ENCODE peak calls at places on chromosomes 13 and 19, in eight cellular contexts. One of them, this sample, is unnamed. For H3K4me1, the result is how much of the 10 kb centered on the place peaks cover.

GRCh38 chr19:34230833-34231232 is 23.5 kb upstream of the GARRE1 start:
- DNase-seq in PC-9: no peak
- DNase-seq in cardiac muscle cell: no peak
- DNase-seq in A549: no peak
- DNase-seq in heart right ventricle: no peak
- DNase-seq in astrocyte: no peak
- DNase-seq in CD8-positive, alpha-beta T cell: no peak
- DNase-seq in GM23338: no peak
- DNase-seq in this sample: no peak

GRCh38 chr19:28961772-28962500 is 251.0 kb downstream of the UQCRFS1 start:
- DNase-seq in PC-9: no peak
- DNase-seq in cardiac muscle cell: peak
- DNase-seq in A549: no peak
- DNase-seq in heart right ventricle: no peak
- DNase-seq in astrocyte: peak
- DNase-seq in CD8-positive, alpha-beta T cell: no peak
- DNase-seq in GM23338: no peak
- DNase-seq in this sample: no peak

GRCh38 chr19:12230751-12231733 is 63.6 kb downstream of the ZNF44 start:
- DNase-seq in PC-9: no peak
- DNase-seq in cardiac muscle cell: peak
- DNase-seq in A549: no peak
- DNase-seq in heart right ventricle: peak
- DNase-seq in astrocyte: no peak
- DNase-seq in CD8-positive, alpha-beta T cell: no peak
- DNase-seq in GM23338: no peak
- DNase-seq in this sample: no peak

GRCh38 chr13:43077906-43078305 is 54.5 kb downstream of the DNAJC15 start:
- DNase-seq in PC-9: no peak
- DNase-seq in cardiac muscle cell: no peak
- DNase-seq in A549: no peak
- DNase-seq in heart right ventricle: no peak
- DNase-seq in astrocyte: no peak
- DNase-seq in CD8-positive, alpha-beta T cell: no peak
- DNase-seq in GM23338: peak
- DNase-seq in this sample: no peak

GRCh38 chr19:31099470-31100190 is 249.6 kb downstream of the TSHZ3 start:
- DNase-seq in PC-9: no peak
- DNase-seq in cardiac muscle cell: peak
- DNase-seq in A549: no peak
- DNase-seq in heart right ventricle: no peak
- DNase-seq in astrocyte: no peak
- DNase-seq in CD8-positive, alpha-beta T cell: no peak
- DNase-seq in GM23338: no peak
- DNase-seq in this sample: no peak

GRCh38 chr19:33324628-33325027 is 22.3 kb upstream of the CEBPA start:
- DNase-seq in PC-9: no peak
- DNase-seq in cardiac muscle cell: no peak
- DNase-seq in A549: no peak
- DNase-seq in heart right ventricle: no peak
- DNase-seq in astrocyte: no peak
- DNase-seq in CD8-positive, alpha-beta T cell: no peak
- DNase-seq in GM23338: no peak
- DNase-seq in this sample: no peak

GRCh38 chr13:99278199-99278598 is 20.0 kb upstream of the GPR18 start:
- DNase-seq in PC-9: no peak
- DNase-seq in cardiac muscle cell: no peak
- DNase-seq in A549: no peak
- DNase-seq in heart right ventricle: no peak
- DNase-seq in astrocyte: no peak
- DNase-seq in CD8-positive, alpha-beta T cell: no peak
- DNase-seq in GM23338: no peak
- DNase-seq in this sample: no peak

GRCh38 chr13:21242236-21242635 is 65.8 kb downstream of the MRPL57 start:
- DNase-seq in PC-9: no peak
- DNase-seq in cardiac muscle cell: no peak
- DNase-seq in A549: no peak
- DNase-seq in heart right ventricle: no peak
- DNase-seq in astrocyte: no peak
- DNase-seq in CD8-positive, alpha-beta T cell: no peak
- DNase-seq in GM23338: peak
- DNase-seq in this sample: no peak

GRCh38 chr13:92297971-92298942 is 899.8 kb downstream of the GPC5 start:
- DNase-seq in PC-9: no peak
- DNase-seq in cardiac muscle cell: no peak
- DNase-seq in A549: no peak
- DNase-seq in heart right ventricle: no peak
- DNase-seq in astrocyte: no peak
- DNase-seq in CD8-positive, alpha-beta T cell: no peak
- DNase-seq in GM23338: peak
- DNase-seq in this sample: no peak

GRCh38 chr13:83182845-83183244 is 699.4 kb downstream of the SLITRK1 start:
- DNase-seq in PC-9: no peak
- DNase-seq in cardiac muscle cell: no peak
- DNase-seq in A549: no peak
- DNase-seq in heart right ventricle: no peak
- DNase-seq in astrocyte: no peak
- DNase-seq in CD8-positive, alpha-beta T cell: no peak
- DNase-seq in GM23338: no peak
- DNase-seq in this sample: no peak

GRCh38 chr13:85616275-85616674 is 182.9 kb downstream of the SLITRK6 start:
- DNase-seq in PC-9: no peak
- DNase-seq in cardiac muscle cell: no peak
- DNase-seq in A549: no peak
- DNase-seq in heart right ventricle: no peak
- DNase-seq in astrocyte: no peak
- DNase-seq in CD8-positive, alpha-beta T cell: no peak
- DNase-seq in GM23338: no peak
- DNase-seq in this sample: no peak

GRCh38 chr13:18948664-18949488 is 232.7 kb downstream of the TUBA3C start:
- DNase-seq in PC-9: no peak
- DNase-seq in cardiac muscle cell: no peak
- DNase-seq in A549: no peak
- DNase-seq in heart right ventricle: no peak
- DNase-seq in astrocyte: no peak
- DNase-seq in CD8-positive, alpha-beta T cell: no peak
- DNase-seq in GM23338: no peak
- DNase-seq in this sample: no peak

GRCh38 chr13:74889321-74889720 is 592.6 kb downstream of the TBC1D4 start:
- DNase-seq in PC-9: no peak
- DNase-seq in cardiac muscle cell: peak
- DNase-seq in A549: no peak
- DNase-seq in heart right ventricle: no peak
- DNase-seq in astrocyte: no peak
- DNase-seq in CD8-positive, alpha-beta T cell: no peak
- DNase-seq in GM23338: no peak
- DNase-seq in this sample: no peak

GRCh38 chr13:30142502-30143211 is 164.7 kb downstream of the KATNAL1 start:
- DNase-seq in PC-9: peak
- DNase-seq in cardiac muscle cell: peak
- DNase-seq in A549: peak
- DNase-seq in heart right ventricle: no peak
- DNase-seq in astrocyte: peak
- DNase-seq in CD8-positive, alpha-beta T cell: no peak
- DNase-seq in GM23338: peak
- DNase-seq in this sample: no peak

GRCh38 chr13:40306817-40307216 is 359.6 kb downstream of the FOXO1 start:
- DNase-seq in PC-9: no peak
- DNase-seq in cardiac muscle cell: no peak
- DNase-seq in A549: no peak
- DNase-seq in heart right ventricle: no peak
- DNase-seq in astrocyte: no peak
- DNase-seq in CD8-positive, alpha-beta T cell: no peak
- DNase-seq in GM23338: no peak
- DNase-seq in this sample: no peak

GRCh38 chr13:46622918-46623256 is 69.9 kb downstream of the LRCH1 start:
- DNase-seq in PC-9: no peak
- DNase-seq in cardiac muscle cell: peak
- DNase-seq in A549: no peak
- DNase-seq in heart right ventricle: peak
- DNase-seq in astrocyte: peak
- DNase-seq in CD8-positive, alpha-beta T cell: no peak
- DNase-seq in GM23338: no peak
- DNase-seq in this sample: no peak

GRCh38 chr19:15292140-15292539 is 40.2 kb downstream of the BRD4 start:
- DNase-seq in PC-9: no peak
- DNase-seq in cardiac muscle cell: no peak
- DNase-seq in A549: no peak
- DNase-seq in heart right ventricle: no peak
- DNase-seq in astrocyte: no peak
- DNase-seq in CD8-positive, alpha-beta T cell: no peak
- DNase-seq in GM23338: no peak
- DNase-seq in this sample: no peak

GRCh38 chr19:30253581-30253996 is 118.6 kb upstream of the ZNF536 start:
- DNase-seq in PC-9: no peak
- DNase-seq in cardiac muscle cell: no peak
- DNase-seq in A549: no peak
- DNase-seq in heart right ventricle: no peak
- DNase-seq in astrocyte: no peak
- DNase-seq in CD8-positive, alpha-beta T cell: no peak
- DNase-seq in GM23338: no peak
- DNase-seq in this sample: no peak

GRCh38 chr13:25847635-25848616 is 203.9 kb downstream of the SHISA2 start:
- DNase-seq in PC-9: no peak
- DNase-seq in cardiac muscle cell: peak
- DNase-seq in A549: no peak
- DNase-seq in heart right ventricle: no peak
- DNase-seq in astrocyte: no peak
- DNase-seq in CD8-positive, alpha-beta T cell: no peak
- DNase-seq in GM23338: peak
- DNase-seq in this sample: no peak

DNA sequence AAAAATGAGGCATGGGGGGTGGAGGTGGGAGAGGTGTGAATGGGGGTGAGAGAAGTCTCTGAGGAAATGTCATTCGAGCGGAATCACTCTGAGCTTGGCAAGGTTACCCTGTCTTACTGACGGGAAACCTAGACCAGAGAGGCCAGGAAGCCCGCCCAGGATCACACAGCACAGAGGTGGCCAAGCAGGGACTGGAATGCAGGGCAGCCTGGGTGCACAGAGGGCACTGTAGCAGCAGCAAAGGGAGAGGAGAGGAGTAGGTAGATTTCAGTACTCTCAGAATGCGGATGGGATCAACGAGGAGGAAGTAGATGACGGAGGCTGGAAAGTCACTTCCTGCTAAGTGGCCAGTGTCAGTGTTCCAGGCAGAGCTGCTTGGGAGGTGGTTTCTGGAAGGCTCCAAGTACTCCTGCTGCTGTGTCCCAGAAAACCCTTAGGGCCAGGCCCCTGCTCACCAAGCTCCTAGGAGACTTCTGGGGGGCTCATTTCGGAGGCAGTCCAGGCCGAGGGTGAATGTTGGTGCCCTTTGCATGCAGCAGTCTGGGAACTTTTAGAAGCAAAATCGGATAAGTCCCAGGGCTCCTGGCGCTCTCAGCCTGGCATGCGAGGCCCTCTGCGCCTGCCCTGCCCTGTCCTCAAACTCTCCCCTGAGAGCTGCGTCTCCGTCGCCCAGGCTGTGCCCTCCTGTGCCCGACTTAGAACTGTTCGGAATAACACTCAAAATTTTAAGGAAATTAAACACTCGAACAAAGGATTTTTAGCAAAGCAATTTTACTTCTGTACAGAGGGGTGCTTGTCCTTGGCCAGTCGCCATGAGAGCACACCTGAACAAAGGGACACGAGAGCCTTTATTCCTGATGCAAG is 33.5 kb downstream of the DNM2 start:
- DNase-seq in PC-9: no peak
- DNase-seq in cardiac muscle cell: no peak
- DNase-seq in A549: no peak
- DNase-seq in heart right ventricle: no peak
- DNase-seq in astrocyte: no peak
- DNase-seq in CD8-positive, alpha-beta T cell: no peak
- DNase-seq in GM23338: peak
- DNase-seq in this sample: no peak
- H3K4me1 ChIP-seq in PC-9: under half
- H3K4me1 ChIP-seq in cardiac muscle cell: under half
- H3K4me1 ChIP-seq in A549: half or more
- H3K4me1 ChIP-seq in heart right ventricle: half or more
- H3K4me1 ChIP-seq in astrocyte: under half
- H3K4me1 ChIP-seq in CD8-positive, alpha-beta T cell: half or more
- H3K4me1 ChIP-seq in GM23338: under half
- H3K4me1 ChIP-seq in this sample: under half

GRCh38 chr19:5339470-5339949 is 1.1 kb downstream of the PTPRS start:
- DNase-seq in PC-9: no peak
- DNase-seq in cardiac muscle cell: no peak
- DNase-seq in A549: no peak
- DNase-seq in heart right ventricle: no peak
- DNase-seq in astrocyte: no peak
- DNase-seq in CD8-positive, alpha-beta T cell: no peak
- DNase-seq in GM23338: no peak
- DNase-seq in this sample: no peak
- H3K4me3 ChIP-seq in PC-9: peak
- H3K4me3 ChIP-seq in cardiac muscle cell: peak
- H3K4me3 ChIP-seq in A549: peak
- H3K4me3 ChIP-seq in heart right ventricle: peak
- H3K4me3 ChIP-seq in astrocyte: peak
- H3K4me3 ChIP-seq in CD8-positive, alpha-beta T cell: peak
- H3K4me3 ChIP-seq in GM23338: peak
- H3K4me3 ChIP-seq in this sample: peak

GRCh38 chr13:114314074-114314912 is at the start of gene CHAMP1:
- DNase-seq in PC-9: peak
- DNase-seq in cardiac muscle cell: peak
- DNase-seq in A549: peak
- DNase-seq in heart right ventricle: peak
- DNase-seq in astrocyte: peak
- DNase-seq in CD8-positive, alpha-beta T cell: peak
- DNase-seq in GM23338: peak
- DNase-seq in this sample: peak
- H3K4me1 ChIP-seq in PC-9: under half
- H3K4me1 ChIP-seq in cardiac muscle cell: under half
- H3K4me1 ChIP-seq in A549: under half
- H3K4me1 ChIP-seq in heart right ventricle: under half
- H3K4me1 ChIP-seq in astrocyte: under half
- H3K4me1 ChIP-seq in CD8-positive, alpha-beta T cell: under half
- H3K4me1 ChIP-seq in GM23338: under half
- H3K4me1 ChIP-seq in this sample: under half

GRCh38 chr19:50059045-50059444 is 33.2 kb downstream of the ZNF473 start:
- DNase-seq in PC-9: no peak
- DNase-seq in cardiac muscle cell: no peak
- DNase-seq in A549: no peak
- DNase-seq in heart right ventricle: no peak
- DNase-seq in astrocyte: no peak
- DNase-seq in CD8-positive, alpha-beta T cell: no peak
- DNase-seq in GM23338: no peak
- DNase-seq in this sample: no peak

GRCh38 chr19:50053119-50053518 is 27.3 kb downstream of the ZNF473 start:
- DNase-seq in PC-9: no peak
- DNase-seq in cardiac muscle cell: no peak
- DNase-seq in A549: no peak
- DNase-seq in heart right ventricle: no peak
- DNase-seq in astrocyte: no peak
- DNase-seq in CD8-positive, alpha-beta T cell: no peak
- DNase-seq in GM23338: no peak
- DNase-seq in this sample: no peak

GRCh38 chr19:50060107-50060506 is 34.3 kb downstream of the ZNF473 start:
- DNase-seq in PC-9: no peak
- DNase-seq in cardiac muscle cell: no peak
- DNase-seq in A549: no peak
- DNase-seq in heart right ventricle: no peak
- DNase-seq in astrocyte: no peak
- DNase-seq in CD8-positive, alpha-beta T cell: no peak
- DNase-seq in GM23338: no peak
- DNase-seq in this sample: no peak

GRCh38 chr19:50061650-50062049 is 35.8 kb downstream of the ZNF473 start:
- DNase-seq in PC-9: no peak
- DNase-seq in cardiac muscle cell: no peak
- DNase-seq in A549: no peak
- DNase-seq in heart right ventricle: no peak
- DNase-seq in astrocyte: no peak
- DNase-seq in CD8-positive, alpha-beta T cell: no peak
- DNase-seq in GM23338: no peak
- DNase-seq in this sample: no peak

GRCh38 chr19:50058425-50058824 is 32.6 kb downstream of the ZNF473 start:
- DNase-seq in PC-9: no peak
- DNase-seq in cardiac muscle cell: no peak
- DNase-seq in A549: no peak
- DNase-seq in heart right ventricle: no peak
- DNase-seq in astrocyte: no peak
- DNase-seq in CD8-positive, alpha-beta T cell: no peak
- DNase-seq in GM23338: no peak
- DNase-seq in this sample: no peak
- H3K4me3 ChIP-seq in PC-9: no peak
- H3K4me3 ChIP-seq in cardiac muscle cell: no peak
- H3K4me3 ChIP-seq in A549: no peak
- H3K4me3 ChIP-seq in heart right ventricle: no peak
- H3K4me3 ChIP-seq in astrocyte: no peak
- H3K4me3 ChIP-seq in CD8-positive, alpha-beta T cell: no peak
- H3K4me3 ChIP-seq in GM23338: no peak
- H3K4me3 ChIP-seq in this sample: no peak